ENCODE peak calls at places on chromosomes 2 and 18, in eight cellular contexts. K is NCI-H69, E is GM19239, N is A549, U is BJ, B is esophagus squamous epithelium, X is MV-4-11, G is stomach. M is an unnamed sample.

GRCh38 chr18:10927980-10928605 is 221.3 kb downstream of the PIEZO2 start:
- DNase-seq in K (no peak), E (no peak), N (no peak), U (no peak), B (no peak), X (no peak), G (no peak), M (no peak)

GRCh38 chr2:188519133-188519532 is 227.5 kb downstream of the GULP1 start:
- DNase-seq in K (no peak), E (no peak), N (no peak), U (no peak), B (no peak), X (no peak), G (no peak), M (no peak)

GRCh38 chr2:216551234-216551633 is 52.6 kb downstream of the RPL37A start:
- DNase-seq in K (peak; percentile 11), E (no peak), N (no peak), U (no peak), B (no peak), X (no peak), G (peak; percentile 77), M (peak; percentile 71)

GRCh38 chr2:149033716-149034115 is 4.8 kb upstream of the LYPD6B start:
- DNase-seq in K (peak; percentile 84), E (no peak), N (no peak), U (no peak), B (no peak), X (no peak), G (peak; percentile 63), M (peak; percentile 21)

GRCh38 chr2:109595644-109596043 is 18.1 kb downstream of the SEPTIN10 start:
- DNase-seq in K (no peak), E (no peak), N (no peak), U (no peak), B (no peak), X (no peak), G (no peak), M (no peak)

GRCh38 chr2:239328306-239329191 is 72.3 kb downstream of the HDAC4 start:
- DNase-seq in K (no peak), E (no peak), N (no peak), U (peak; percentile 64), B (no peak), X (no peak), G (peak; percentile 74), M (no peak)

GRCh38 chr2:212923393-212923792 is 228.0 kb downstream of the IKZF2 start:
- DNase-seq in K (no peak), E (no peak), N (no peak), U (no peak), B (no peak), X (no peak), G (no peak), M (no peak)

GRCh38 chr2:184322615-184323014 is 275.7 kb upstream of the ZNF804A start:
- DNase-seq in K (peak; percentile 1), E (no peak), N (no peak), U (no peak), B (no peak), X (no peak), G (no peak), M (no peak)

GRCh38 chr2:9336534-9337354 is 86.6 kb downstream of the ITGB1BP1 start:
- DNase-seq in K (peak; percentile 96), E (no peak), N (peak; percentile 71), U (peak; percentile 72), B (no peak), X (no peak), G (peak; percentile 77), M (peak; percentile 99)

GRCh38 chr18:48662021-48662661 is 123.3 kb downstream of the CTIF start:
- DNase-seq in K (peak; percentile 47), E (no peak), N (peak; percentile 37), U (no peak), B (no peak), X (peak; percentile 85), G (peak; percentile 56), M (no peak)

M was measured in NCI-H2171 treated with DMSO at 0.1 percent for 48 hours.